ENCODE peak calls at places on chromosomes 4 and X, in ten cellular contexts. N is adrenal gland, S is mesendoderm, H is astrocyte of the spinal cord, Y is IMR-90, T is brain microvascular endothelial cell, C is heart left ventricle, Q is right atrium auricular region, L is fibroblast of pulmonary artery, V is heart right ventricle. W is an unnamed sample.
A peak's percentile ranks its signal among the peaks of the same experiment; 100 is the strongest.

GRCh38 chrX:153738056-153738605 is 13.5 kb downstream of the ABCD1 start:
- DNase-seq in Q (no peak), Y (no peak), L (no peak), H (no peak), C (no peak), V (no peak), S (no peak), N (no peak), T (no peak), W (no peak)

GRCh38 chr4:146643812-146644401 is 5.2 kb downstream of the POU4F2 start:
- DNase-seq in V (no peak), H (peak; percentile 45), C (no peak), Q (no peak), N (no peak), T (no peak), L (peak; percentile 49), Y (peak; percentile 23), S (peak; percentile 65), W (no peak)

GRCh38 chrX:129777218-129777768 is 2.5 kb upstream of the SASH3 start:
- DNase-seq in C (peak; percentile 44), L (no peak), Y (no peak), S (no peak), Q (no peak), T (no peak), H (no peak), V (peak; percentile 47), N (peak; percentile 38), W (peak; percentile 77)

GRCh38 chrX:153379971-153380581 is 21.1 kb downstream of the PNMA6E start:
- DNase-seq in S (no peak), L (no peak), T (no peak), H (no peak), C (no peak), Q (no peak), N (peak; percentile 69), Y (no peak), V (no peak), W (no peak)

GRCh38 chrX:78455901-78456300 is 128.5 kb upstream of the CYSLTR1 start:
- DNase-seq in C (no peak), S (no peak), N (no peak), Y (no peak), L (peak; percentile 0), H (peak; percentile 1), Q (no peak), V (no peak), T (no peak), W (no peak)

GRCh38 chrX:26922278-26922677 is 540.9 kb downstream of the PPP4R3C start:
- DNase-seq in T (peak; percentile 74), N (no peak), L (peak; percentile 8), Q (no peak), Y (no peak), C (no peak), V (no peak), H (peak; percentile 41), S (no peak), W (no peak)

GRCh38 chr4:6562931-6563901 is 11.8 kb upstream of the MAN2B2 start:
- DNase-seq in N (no peak), L (no peak), C (no peak), Y (no peak), S (peak; percentile 44), V (no peak), H (peak; percentile 11), Q (no peak), T (no peak), W (no peak)

GRCh38 chr4:162274354-162274753 is 110.6 kb upstream of the FSTL5 start:
- DNase-seq in H (peak; percentile 3), S (no peak), N (peak; percentile 41), Y (no peak), L (no peak), V (no peak), C (no peak), Q (no peak), T (no peak), W (no peak)

GRCh38 chrX:136028383-136028984 is 43.2 kb downstream of the SLC9A6 start:
- DNase-seq in N (no peak), H (peak; percentile 72), C (no peak), L (peak; percentile 79), Q (no peak), S (peak; percentile 41), V (no peak), T (no peak), Y (peak; percentile 74), W (no peak)

GRCh38 chr4:116925900-116926457 is 159.4 kb downstream of the TRAM1L1 start:
- DNase-seq in N (no peak), Q (no peak), V (peak; percentile 6), S (peak; percentile 66), L (no peak), T (no peak), H (peak; percentile 34), Y (no peak), C (no peak), W (peak; percentile 43)
- H3K4me3 ChIP-seq in N (no peak overlapping the region), Q (no peak overlapping the region), V (peak overlapping the region; percentile 28), S (peak overlapping the region; percentile 33), L (no peak overlapping the region), T (peak overlapping the region; percentile 52), H (peak overlapping the region; percentile 45), Y (no peak overlapping the region), C (peak overlapping the region; percentile 29), W (peak overlapping the region; percentile 32)

DNA sequence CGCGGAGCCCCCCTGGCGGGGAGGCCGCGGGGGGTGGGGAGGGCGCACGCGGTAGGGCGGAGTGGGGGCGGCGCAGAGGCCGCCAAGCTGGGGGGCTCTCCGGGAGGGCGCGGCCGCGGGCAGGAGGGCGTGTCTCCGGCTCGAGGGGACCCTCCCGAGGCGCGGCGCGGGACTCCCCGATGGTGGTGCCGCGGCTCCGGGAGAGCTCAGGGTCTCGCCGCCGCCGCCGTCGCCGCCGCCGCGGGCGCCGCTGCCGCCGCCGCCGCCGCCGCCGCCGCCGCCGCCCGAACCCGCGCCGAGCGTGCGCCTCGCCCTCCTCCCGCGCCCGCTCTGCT is at the start of gene PTCHD1:
- DNase-seq in T (no peak), S (no peak), Y (no peak), V (no peak), N (no peak), C (no peak), L (no peak), H (no peak), Q (no peak), W (no peak)
- H3K4me3 ChIP-seq in T (peak within 1 kb of the TSS; percentile 9), S (peak within 1 kb of the TSS; percentile 37), Y (no peak within 1 kb of the TSS), V (peak within 1 kb of the TSS; percentile 41), N (no peak within 1 kb of the TSS), C (peak within 1 kb of the TSS; percentile 39), L (no peak within 1 kb of the TSS), H (peak within 1 kb of the TSS; percentile 4), Q (no peak within 1 kb of the TSS), W (peak within 1 kb of the TSS; percentile 36)

GRCh38 chrX:115713465-115713864 is 152.5 kb downstream of the PLS3 start:
- DNase-seq in H (no peak), V (no peak), L (no peak), Q (no peak), S (no peak), N (no peak), T (no peak), C (no peak), Y (no peak), W (no peak)

DNA sequence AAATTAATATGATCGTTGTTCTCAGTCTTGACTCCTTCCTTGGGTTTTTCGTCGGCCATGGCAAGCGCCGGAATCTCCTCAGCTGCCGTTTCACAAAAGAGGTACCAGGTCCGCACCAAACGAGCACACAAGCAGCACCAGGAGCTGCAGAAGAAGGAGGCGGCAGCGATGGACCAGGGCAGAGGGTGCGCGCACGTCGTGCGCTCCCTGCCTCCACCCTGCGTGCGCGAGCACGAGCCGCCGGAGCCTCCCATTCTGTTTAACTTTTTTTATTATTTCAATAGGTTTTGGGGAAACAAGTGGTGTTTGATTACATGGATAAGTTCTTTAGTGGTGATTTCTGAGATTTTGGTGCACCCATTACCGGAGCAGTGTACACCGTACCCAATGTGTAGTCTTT is 158.2 kb downstream of the PLS3 start:
- DNase-seq in L (no peak), T (no peak), C (no peak), Q (no peak), H (no peak), N (no peak), V (no peak), S (no peak), Y (no peak), W (no peak)
- H3K4me3 ChIP-seq in L (no peak overlapping the region), T (no peak overlapping the region), C (no peak overlapping the region), Q (no peak overlapping the region), H (no peak overlapping the region), N (no peak overlapping the region), V (no peak overlapping the region), S (no peak overlapping the region), Y (no peak overlapping the region), W (no peak overlapping the region)

GRCh38 chrX:45434231-45434630 is 233.6 kb upstream of the DIPK2B start:
- DNase-seq in Q (no peak), T (no peak), S (peak; percentile 47), N (no peak), V (no peak), C (no peak), H (no peak), L (no peak), Y (no peak), W (no peak)
- H3K4me3 ChIP-seq in Q (no peak overlapping the region), T (no peak overlapping the region), S (no peak overlapping the region), N (no peak overlapping the region), V (no peak overlapping the region), C (no peak overlapping the region), H (no peak overlapping the region), L (no peak overlapping the region), Y (no peak overlapping the region), W (no peak overlapping the region)

GRCh38 chr4:156475322-156475721 is 496.3 kb downstream of the PDGFC start:
- DNase-seq in C (no peak), S (peak; percentile 27), L (peak; percentile 83), H (peak; percentile 80), Q (no peak), N (no peak), Y (peak; percentile 76), T (peak; percentile 73), V (no peak), W (no peak)
- H3K4me3 ChIP-seq in C (no peak overlapping the region), S (no peak overlapping the region), L (no peak overlapping the region), H (no peak overlapping the region), Q (no peak overlapping the region), N (no peak overlapping the region), Y (no peak overlapping the region), T (no peak overlapping the region), V (no peak overlapping the region), W (no peak overlapping the region)

DNA sequence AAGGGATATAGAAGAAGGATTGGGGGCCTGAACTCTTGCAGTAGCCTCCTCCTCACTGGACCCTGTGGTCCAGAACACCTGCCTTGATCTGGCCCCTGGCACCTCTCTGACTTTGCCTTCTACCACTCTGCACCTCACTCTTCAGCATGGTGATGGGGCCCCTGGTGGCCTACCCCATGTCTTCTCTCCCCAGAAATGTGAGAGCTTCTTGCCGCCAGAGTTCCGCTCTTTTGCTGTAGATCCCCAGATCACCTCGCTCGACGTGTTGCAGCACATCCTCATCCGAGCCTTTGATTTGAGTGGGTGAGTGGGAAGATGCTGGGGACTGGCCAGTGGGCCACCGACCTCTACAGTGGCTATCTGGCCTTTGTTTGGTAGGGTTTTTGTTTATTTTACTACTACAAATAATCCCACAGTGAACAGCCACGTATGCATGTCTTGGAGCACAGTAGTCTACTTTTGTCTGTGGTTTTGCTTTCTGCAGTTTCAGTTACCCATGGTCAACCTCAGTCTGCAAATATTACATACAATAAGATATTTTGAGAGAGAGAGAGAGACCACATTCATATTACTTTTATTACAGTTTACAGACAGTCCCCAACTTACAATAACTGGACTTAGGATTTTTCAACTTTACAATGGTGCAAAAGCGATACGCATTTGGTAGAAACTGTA is 1.8 kb downstream of the TBC1D25 start:
- DNase-seq in Y (no peak), N (no peak), L (no peak), V (no peak), H (no peak), C (no peak), Q (no peak), T (no peak), S (no peak), W (no peak)
- H3K4me3 ChIP-seq in Y (no peak overlapping the region), N (no peak overlapping the region), L (no peak overlapping the region), V (no peak overlapping the region), H (no peak overlapping the region), C (no peak overlapping the region), Q (no peak overlapping the region), T (no peak overlapping the region), S (no peak overlapping the region), W (no peak overlapping the region)

W was measured in lower lobe of right lung.